ENCODE peak calls at places on chromosomes 16 and 17, in six cellular contexts. N is mucosa of descending colon, E is endothelial cell, V is hypothalamus, D is HCEC 1CT, P is C1 segment of cervical spinal cord. H is an unnamed sample.

GRCh38 chr17:16215965-16216316 is 607 bp upstream of the NCOR1 start:
- DNase-seq in N (peak; percentile 68), D (no peak), P (no peak), E (no peak), V (no peak), H (no peak)

GRCh38 chr17:76273435-76273921 is 8.3 kb downstream of the UBALD2 start:
- DNase-seq in E (no peak), N (no peak), P (no peak), V (no peak), D (no peak), H (no peak)

GRCh38 chr17:39527220-39527813 is 66.0 kb downstream of the CDK12 start:
- DNase-seq in E (peak; percentile 35), P (no peak), N (peak; percentile 16), V (no peak), D (peak; percentile 3), H (no peak)

GRCh38 chr16:2428051-2428786 is 1.0 kb upstream of the CCNF start:
- DNase-seq in D (peak; percentile 16), V (peak; percentile 20), P (no peak), E (peak; percentile 43), N (peak; percentile 56), H (no peak)

GRCh38 chr16:67517661-67518423 is 10.8 kb upstream of the RIPOR1 start:
- DNase-seq in P (no peak), N (no peak), D (no peak), E (no peak), V (no peak), H (no peak)

GRCh38 chr16:839643-840408 is 39.3 kb upstream of the GNG13 start:
- DNase-seq in E (no peak), N (no peak), V (no peak), P (no peak), D (no peak), H (no peak)

GRCh38 chr16:87468550-87468949 is 24.3 kb downstream of the ZCCHC14 start:
- DNase-seq in N (no peak), E (no peak), D (no peak), P (no peak), V (no peak), H (no peak)

GRCh38 chr17:7851438-7852261 is 3.2 kb upstream of the TMEM88 start:
- DNase-seq in P (peak; percentile 73), D (peak; percentile 55), N (peak; percentile 93), E (peak; percentile 94), V (peak; percentile 88), H (peak; percentile 93)

GRCh38 chr17:7046127-7046724 is 2.3 kb upstream of the SLC16A11 start:
- DNase-seq in N (peak; percentile 97), V (no peak), D (no peak), E (no peak), P (no peak), H (peak; percentile 71)

GRCh38 chr16:361341-361871 is 8.9 kb upstream of the AXIN1 start:
- DNase-seq in D (no peak), N (no peak), E (no peak), P (no peak), V (peak; percentile 36), H (peak; percentile 73)

GRCh38 chr17:40025991-40026815 is 11.0 kb downstream of the CSF3 start:
- DNase-seq in D (no peak), P (no peak), V (no peak), N (no peak), E (no peak), H (no peak)

GRCh38 chr17:64006361-64007088 is 8.4 kb downstream of the PRR29 start:
- DNase-seq in V (no peak), N (no peak), P (no peak), E (peak; percentile 62), D (no peak), H (no peak)

GRCh38 chr16:81545470-81546175 is 101.0 kb downstream of the CMIP start:
- DNase-seq in P (no peak), D (no peak), N (no peak), V (no peak), E (no peak), H (no peak)

GRCh38 chr17:50056217-50056960 is 479 bp downstream of the ITGA3 start:
- DNase-seq in E (peak; percentile 69), N (peak; percentile 75), P (no peak), D (peak; percentile 74), V (peak; percentile 47), H (peak; percentile 72)

GRCh38 chr17:40307001-40307690 is 1.8 kb upstream of the RARA start:
- DNase-seq in N (no peak), E (no peak), V (no peak), D (no peak), P (no peak), H (no peak)

GRCh38 chr16:2979669-2980226 is 498 bp downstream of the PKMYT1 start:
- DNase-seq in E (no peak), P (no peak), V (no peak), D (no peak), N (no peak), H (no peak)

GRCh38 chr16:273547-274421 is 2.0 kb downstream of the RGS11 start:
- DNase-seq in V (no peak), D (no peak), P (no peak), E (no peak), N (peak; percentile 85), H (no peak)

GRCh38 chr17:44916059-44916780 is 920 bp upstream of the GFAP start:
- DNase-seq in P (peak; percentile 86), V (peak; percentile 57), D (no peak), N (no peak), E (no peak), H (peak; percentile 35)

GRCh38 chr16:85571813-85572619 is 41.1 kb upstream of the GSE1 start:
- DNase-seq in N (no peak), P (no peak), E (no peak), V (no peak), D (no peak), H (no peak)

GRCh38 chr17:61475726-61476125 is 23.5 kb downstream of the TBX4 start:
- DNase-seq in D (peak; percentile 34), N (no peak), E (no peak), V (no peak), P (no peak), H (no peak)

GRCh38 chr17:15232517-15232915 is 32.6 kb downstream of the PMP22 start:
- DNase-seq in V (no peak), D (no peak), P (no peak), E (no peak), N (no peak), H (no peak)

GRCh38 chr17:37079735-37080134 is 131.0 kb downstream of the AATF start:
- DNase-seq in E (no peak), D (peak; percentile 36), N (no peak), V (no peak), P (no peak), H (no peak)

GRCh38 chr17:4818276-4818675 is 11.3 kb downstream of the PLD2 start:
- DNase-seq in D (no peak), V (no peak), P (no peak), N (no peak), E (no peak), H (no peak)

GRCh38 chr16:4283939-4284338 is 11.1 kb upstream of the TFAP4 start:
- DNase-seq in E (no peak), P (no peak), V (no peak), D (peak; percentile 68), N (no peak), H (no peak)

GRCh38 chr17:78585231-78585630 is 8.0 kb upstream of the DNAH17 start:
- DNase-seq in E (no peak), P (no peak), D (no peak), V (no peak), N (no peak), H (no peak)

GRCh38 chr16:64051826-64052225 is 1070.0 kb downstream of the CDH11 start:
- DNase-seq in E (peak; percentile 10), D (peak; percentile 1), N (no peak), V (no peak), P (no peak), H (no peak)

GRCh38 chr17:76492989-76493501 is 8.2 kb downstream of the RHBDF2 start:
- DNase-seq in E (no peak), P (peak; percentile 68), D (peak; percentile 85), V (no peak), N (peak; percentile 56), H (peak; percentile 64)

GRCh38 chr17:83083368-83084201 is 4.2 kb downstream of the METRNL start:
- DNase-seq in D (peak; percentile 98), V (no peak), N (no peak), E (no peak), P (no peak), H (no peak)

GRCh38 chr17:80029235-80029974 is 6.3 kb downstream of the TBC1D16 start:
- DNase-seq in N (peak; percentile 56), D (peak; percentile 75), E (no peak), P (no peak), V (no peak), H (peak; percentile 20)

GRCh38 chr17:77436058-77436442 is 295.3 kb downstream of the SEC14L1 start:
- DNase-seq in E (peak; percentile 71), P (no peak), D (no peak), V (peak; percentile 29), N (no peak), H (peak; percentile 72)

GRCh38 chr17:66123163-66123562 is 68.8 kb downstream of the CEP112 start:
- DNase-seq in D (peak; percentile 9), P (no peak), V (no peak), N (no peak), E (no peak), H (no peak)

GRCh38 chr17:61422116-61422799 is 22.6 kb downstream of the TBX2 start:
- DNase-seq in E (no peak), P (no peak), V (no peak), D (no peak), N (no peak), H (no peak)

GRCh38 chr17:73506470-73507435 is 137.5 kb downstream of the SDK2 start:
- DNase-seq in P (no peak), V (no peak), E (no peak), N (no peak), D (no peak), H (no peak)